ENCODE peak calls at places on chromosomes 16 and 17, in seven cellular contexts. One of them, this sample, is unnamed. For H3K9me3 and H3K27me3, the result is how much of the 10 kb centered on the place peaks cover.

GRCh38 chr16:23640959-23641765 is at the start of the genes DCTN5 and PALB2:
- DNase-seq in left ventricle myocardium inferior: peak
- DNase-seq in ovary: peak
- DNase-seq in fibroblast of lung: peak
- DNase-seq in heart right ventricle: peak
- DNase-seq in SJSA1: peak
- DNase-seq in cardiac muscle cell: peak
- DNase-seq in this sample: peak

GRCh38 chr16:85778873-85779272 is 20.5 kb downstream of the EMC8 start:
- DNase-seq in ovary: no peak
- DNase-seq in fibroblast of lung: no peak
- DNase-seq in SJSA1: no peak
- DNase-seq in left ventricle myocardium inferior: no peak
- DNase-seq in heart right ventricle: no peak
- DNase-seq in cardiac muscle cell: no peak
- DNase-seq in this sample: no peak

GRCh38 chr16:12900599-12901203 is 697 bp upstream of the SHISA9 start:
- DNase-seq in ovary: no peak
- DNase-seq in fibroblast of lung: no peak
- DNase-seq in cardiac muscle cell: no peak
- DNase-seq in heart right ventricle: no peak
- DNase-seq in SJSA1: no peak
- DNase-seq in left ventricle myocardium inferior: no peak
- DNase-seq in this sample: no peak

GRCh38 chr17:82913304-82914043 is 73.7 kb upstream of the ZNF750 start:
- DNase-seq in ovary: no peak
- DNase-seq in cardiac muscle cell: no peak
- DNase-seq in SJSA1: no peak
- DNase-seq in heart right ventricle: no peak
- DNase-seq in fibroblast of lung: no peak
- DNase-seq in left ventricle myocardium inferior: no peak
- DNase-seq in this sample: no peak

GRCh38 chr17:38710603-38710962 is 5.5 kb downstream of the MLLT6 start:
- DNase-seq in SJSA1: no peak
- DNase-seq in ovary: no peak
- DNase-seq in fibroblast of lung: no peak
- DNase-seq in heart right ventricle: no peak
- DNase-seq in cardiac muscle cell: no peak
- DNase-seq in left ventricle myocardium inferior: no peak
- DNase-seq in this sample: no peak

GRCh38 chr17:64707077-64707591 is 45.0 kb upstream of the SMURF2 start:
- DNase-seq in heart right ventricle: peak
- DNase-seq in SJSA1: peak
- DNase-seq in cardiac muscle cell: peak
- DNase-seq in left ventricle myocardium inferior: peak
- DNase-seq in ovary: peak
- DNase-seq in fibroblast of lung: peak
- DNase-seq in this sample: peak

GRCh38 chr17:9529033-9529748 is 46.4 kb downstream of the STX8 start:
- DNase-seq in left ventricle myocardium inferior: no peak
- DNase-seq in fibroblast of lung: peak
- DNase-seq in cardiac muscle cell: peak
- DNase-seq in heart right ventricle: no peak
- DNase-seq in SJSA1: no peak
- DNase-seq in ovary: no peak
- DNase-seq in this sample: no peak

GRCh38 chr17:77877019-77877418 is 81.5 kb upstream of the TNRC6C start:
- DNase-seq in ovary: no peak
- DNase-seq in cardiac muscle cell: no peak
- DNase-seq in fibroblast of lung: no peak
- DNase-seq in left ventricle myocardium inferior: no peak
- DNase-seq in heart right ventricle: no peak
- DNase-seq in SJSA1: no peak
- DNase-seq in this sample: no peak

GRCh38 chr16:88999457-89000206 is 22.6 kb upstream of the CBFA2T3 start:
- DNase-seq in heart right ventricle: no peak
- DNase-seq in fibroblast of lung: no peak
- DNase-seq in cardiac muscle cell: peak
- DNase-seq in left ventricle myocardium inferior: no peak
- DNase-seq in SJSA1: no peak
- DNase-seq in ovary: no peak
- DNase-seq in this sample: no peak
- H3K9me3 ChIP-seq in heart right ventricle: under half
- H3K9me3 ChIP-seq in fibroblast of lung: under half
- H3K9me3 ChIP-seq in cardiac muscle cell: under half
- H3K9me3 ChIP-seq in left ventricle myocardium inferior: under half
- H3K9me3 ChIP-seq in SJSA1: under half
- H3K9me3 ChIP-seq in ovary: under half
- H3K9me3 ChIP-seq in this sample: half or more

GRCh38 chr16:86821933-86822332 is 243.6 kb downstream of the FOXL1 start:
- DNase-seq in fibroblast of lung: no peak
- DNase-seq in cardiac muscle cell: no peak
- DNase-seq in ovary: no peak
- DNase-seq in heart right ventricle: no peak
- DNase-seq in left ventricle myocardium inferior: no peak
- DNase-seq in SJSA1: no peak
- DNase-seq in this sample: no peak

GRCh38 chr16:86824751-86825310 is 246.5 kb downstream of the FOXL1 start:
- DNase-seq in ovary: no peak
- DNase-seq in cardiac muscle cell: peak
- DNase-seq in SJSA1: no peak
- DNase-seq in fibroblast of lung: peak
- DNase-seq in heart right ventricle: no peak
- DNase-seq in left ventricle myocardium inferior: no peak
- DNase-seq in this sample: no peak

GRCh38 chr16:86823125-86823524 is 244.8 kb downstream of the FOXL1 start:
- DNase-seq in cardiac muscle cell: no peak
- DNase-seq in ovary: no peak
- DNase-seq in heart right ventricle: no peak
- DNase-seq in fibroblast of lung: peak
- DNase-seq in left ventricle myocardium inferior: no peak
- DNase-seq in SJSA1: no peak
- DNase-seq in this sample: no peak

GRCh38 chr16:86825631-86826030 is 247.3 kb downstream of the FOXL1 start:
- DNase-seq in ovary: no peak
- DNase-seq in heart right ventricle: no peak
- DNase-seq in cardiac muscle cell: no peak
- DNase-seq in fibroblast of lung: no peak
- DNase-seq in left ventricle myocardium inferior: no peak
- DNase-seq in SJSA1: no peak
- DNase-seq in this sample: no peak

DNA sequence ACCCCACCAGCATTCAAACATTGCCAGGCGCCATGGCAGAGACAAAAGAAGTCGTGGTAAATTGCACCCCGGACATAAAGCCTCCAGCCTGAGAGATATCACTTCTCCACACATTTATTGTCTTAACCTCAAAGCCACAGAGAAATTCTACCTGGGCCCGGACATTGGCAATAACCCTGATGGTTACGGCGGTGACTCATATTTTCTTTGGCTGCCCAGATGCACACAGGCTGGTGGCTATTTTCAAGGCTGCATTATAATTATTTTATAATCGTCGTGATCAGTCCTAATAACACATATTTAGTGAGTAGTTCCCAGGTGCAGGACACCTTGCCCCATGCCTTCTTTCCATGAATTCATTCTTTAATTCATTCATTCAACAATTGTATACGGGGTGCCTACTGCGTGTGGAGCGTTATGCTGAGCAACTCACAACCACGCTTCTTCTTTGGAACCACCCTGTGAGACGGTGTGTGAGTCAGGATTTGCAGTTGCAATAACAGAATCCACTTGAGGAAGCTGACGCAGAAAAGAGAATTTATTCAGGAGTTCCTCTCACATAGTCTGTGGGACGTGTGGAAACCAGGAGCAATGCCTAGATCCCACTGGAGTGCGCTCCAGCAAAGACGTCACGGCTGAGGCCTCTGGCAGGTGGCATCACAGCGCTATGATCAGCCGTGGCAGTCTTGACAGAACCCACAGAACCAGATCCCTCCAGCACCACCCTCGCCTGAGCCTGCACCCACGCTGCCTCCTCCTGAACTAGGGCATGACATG is 245.7 kb downstream of the FOXL1 start:
- DNase-seq in heart right ventricle: no peak
- DNase-seq in left ventricle myocardium inferior: no peak
- DNase-seq in ovary: no peak
- DNase-seq in cardiac muscle cell: peak
- DNase-seq in fibroblast of lung: peak
- DNase-seq in SJSA1: peak
- DNase-seq in this sample: peak
- H3K27me3 ChIP-seq in heart right ventricle: half or more
- H3K27me3 ChIP-seq in left ventricle myocardium inferior: half or more
- H3K27me3 ChIP-seq in ovary: under half
- H3K27me3 ChIP-seq in cardiac muscle cell: under half
- H3K27me3 ChIP-seq in fibroblast of lung: under half
- H3K27me3 ChIP-seq in SJSA1: under half
- H3K27me3 ChIP-seq in this sample: under half

GRCh38 chr17:22469941-22470340 is 777.6 kb downstream of the KCNJ18 start:
- DNase-seq in left ventricle myocardium inferior: no peak
- DNase-seq in ovary: no peak
- DNase-seq in heart right ventricle: no peak
- DNase-seq in fibroblast of lung: no peak
- DNase-seq in cardiac muscle cell: no peak
- DNase-seq in SJSA1: no peak
- DNase-seq in this sample: no peak
- H3K9me3 ChIP-seq in left ventricle myocardium inferior: under half
- H3K9me3 ChIP-seq in ovary: under half
- H3K9me3 ChIP-seq in heart right ventricle: under half
- H3K9me3 ChIP-seq in fibroblast of lung: under half
- H3K9me3 ChIP-seq in cardiac muscle cell: under half
- H3K9me3 ChIP-seq in SJSA1: under half
- H3K9me3 ChIP-seq in this sample: under half

GRCh38 chr17:826778-827177 is 44.6 kb downstream of the MRM3 start:
- DNase-seq in cardiac muscle cell: no peak
- DNase-seq in ovary: no peak
- DNase-seq in heart right ventricle: no peak
- DNase-seq in SJSA1: no peak
- DNase-seq in left ventricle myocardium inferior: no peak
- DNase-seq in fibroblast of lung: no peak
- DNase-seq in this sample: no peak
- H3K27me3 ChIP-seq in cardiac muscle cell: under half
- H3K27me3 ChIP-seq in ovary: under half
- H3K27me3 ChIP-seq in heart right ventricle: under half
- H3K27me3 ChIP-seq in SJSA1: under half
- H3K27me3 ChIP-seq in left ventricle myocardium inferior: under half
- H3K27me3 ChIP-seq in fibroblast of lung: under half
- H3K27me3 ChIP-seq in this sample: under half

DNA sequence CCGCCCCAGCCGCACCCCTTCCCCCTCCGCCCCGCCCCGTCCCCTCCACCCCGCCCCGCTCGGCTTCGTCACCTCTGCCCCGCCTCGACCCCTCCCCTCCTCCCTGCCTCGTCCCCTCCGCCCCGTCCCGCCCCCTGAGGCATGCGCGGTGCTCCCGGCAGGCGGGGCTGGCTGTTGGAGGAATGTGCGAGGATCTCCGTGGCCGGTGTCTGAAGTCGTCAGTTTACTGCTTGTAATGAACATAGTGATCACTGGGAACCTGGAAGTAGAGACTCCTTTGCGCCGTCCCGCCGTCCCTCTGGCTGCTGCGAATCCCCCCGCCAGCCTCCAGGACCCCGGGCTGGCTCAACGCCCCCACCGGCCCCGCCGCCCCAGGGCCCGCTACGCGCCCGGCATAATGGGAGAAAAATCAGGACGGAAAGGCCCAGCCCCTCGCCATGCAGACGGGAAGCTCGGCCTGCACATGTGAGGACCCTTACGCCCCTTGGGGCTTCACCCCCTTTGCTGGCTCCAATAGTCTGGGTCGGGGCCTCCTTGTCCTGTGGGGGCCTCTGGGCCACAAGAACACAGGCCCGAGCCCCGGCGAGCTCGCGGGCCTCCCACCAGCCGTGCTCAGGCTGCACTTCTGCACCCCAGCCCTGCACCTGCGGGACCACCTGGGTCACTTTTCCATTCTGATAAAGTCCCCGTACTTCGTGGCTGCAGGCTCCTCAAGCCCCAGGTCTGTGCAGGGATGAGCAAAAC is 743.1 kb downstream of the KCNJ18 start:
- DNase-seq in SJSA1: no peak
- DNase-seq in heart right ventricle: no peak
- DNase-seq in left ventricle myocardium inferior: no peak
- DNase-seq in fibroblast of lung: no peak
- DNase-seq in cardiac muscle cell: no peak
- DNase-seq in ovary: no peak
- DNase-seq in this sample: no peak
- H3K9me3 ChIP-seq in SJSA1: under half
- H3K9me3 ChIP-seq in heart right ventricle: under half
- H3K9me3 ChIP-seq in left ventricle myocardium inferior: under half
- H3K9me3 ChIP-seq in fibroblast of lung: under half
- H3K9me3 ChIP-seq in cardiac muscle cell: under half
- H3K9me3 ChIP-seq in ovary: under half
- H3K9me3 ChIP-seq in this sample: under half

This sample was measured in AG04450.